ENCODE peak calls at places on chromosomes 13 and 19, in four cellular contexts. I is NCI-H446 treated with DMSO at 0.1 percent for 48 hours; O is stimulated activated CD4-positive, alpha-beta T cell treated with anti-CD3 and anti-CD28 coated beads, Interleukin-4, amount 100 ng/mL, for 1 hour; R is skeletal muscle cell. G is an unnamed sample.

GRCh38 chr13:51714663-51715168 is 89.2 kb downstream of the DHRS12 start:
- DNase-seq in I (no peak), O (no peak), R (no peak), G (no peak)

GRCh38 chr13:29883941-29884518 is 33.6 kb upstream of the UBL3 start:
- DNase-seq in I (no peak), O (no peak), R (no peak), G (no peak)

GRCh38 chr19:802497-802887 is 5.2 kb downstream of the PTBP1 start:
- DNase-seq in I (no peak), O (no peak), R (no peak), G (no peak)

GRCh38 chr13:22128413-22129198 is 457.7 kb downstream of the FGF9 start:
- DNase-seq in I (no peak), O (no peak), R (no peak), G (no peak)

GRCh38 chr13:46660859-46661258 is 107.9 kb downstream of the LRCH1 start:
- DNase-seq in I (no peak), O (no peak), R (no peak), G (no peak)

GRCh38 chr13:49256841-49257240 is 9.1 kb downstream of the CDADC1 start:
- DNase-seq in I (no peak), O (no peak), R (peak; percentile 73), G (no peak)

GRCh38 chr19:55549500-55550320 is 4.4 kb upstream of the SBK3 start:
- DNase-seq in I (no peak), O (no peak), R (peak; percentile 34), G (peak; percentile 75)

GRCh38 chr19:737591-738093 is 13.3 kb upstream of the MISP start:
- DNase-seq in I (no peak), O (peak; percentile 66), R (no peak), G (no peak)

GRCh38 chr13:25207291-25207690 is 35.2 kb upstream of the AMER2 start:
- DNase-seq in I (no peak), O (no peak), R (no peak), G (no peak)

GRCh38 chr13:99822820-99823219 is 148.7 kb downstream of the ZIC5 start:
- DNase-seq in I (no peak), O (no peak), R (no peak), G (no peak)

GRCh38 chr13:101481421-101481820 is 28.9 kb downstream of the ITGBL1 start:
- DNase-seq in I (no peak), O (no peak), R (no peak), G (no peak)

GRCh38 chr19:32824906-32825608 is 44.5 kb downstream of the SLC7A9 start:
- DNase-seq in I (no peak), O (no peak), R (no peak), G (no peak)

GRCh38 chr13:42048323-42048624 is 174 bp upstream of the DGKH start:
- DNase-seq in I (no peak), O (no peak), R (no peak), G (no peak)

GRCh38 chr13:74641586-74641985 is 507.4 kb upstream of the KLF12 start:
- DNase-seq in I (no peak), O (no peak), R (peak; percentile 52), G (no peak)